ENCODE peak calls at places on chromosomes 11 and 22, in ten cellular contexts. B is stimulated activated CD4-positive, alpha-beta T cell treated with anti-CD3 and anti-CD28 coated beads, Interleukin-1b, Interleukin-23, amount 100 ng/mL, for 24 hours; Y is T-helper 9 cell; H is prostate gland; D is astrocyte of the cerebellum; N is memory B cell; X is endothelial cell of umbilical vein; S is Karpas-422; R is MG63; M is non-pigmented ciliary epithelial cell. Z is an unnamed sample.

GRCh38 chr11:9688716-9689511 is 25.0 kb downstream of the SWAP70 start:
- DNase-seq in X (peak), M (peak), H (peak), N (peak), R (peak), S (peak), Y (no peak), D (peak), B (no peak), Z (peak)

GRCh38 chr11:77779935-77780334 is 40.6 kb downstream of the RSF1 start:
- DNase-seq in B (no peak), X (peak), D (peak), N (no peak), M (peak), R (no peak), S (peak), H (no peak), Y (no peak), Z (no peak)

GRCh38 chr11:18720086-18720810 is 5.7 kb downstream of the IGSF22 start:
- DNase-seq in S (no peak), N (no peak), B (no peak), R (peak), M (no peak), Y (no peak), D (no peak), X (no peak), H (no peak), Z (no peak)

GRCh38 chr11:68936358-68936636 is 32.6 kb downstream of the IGHMBP2 start:
- DNase-seq in Y (no peak), H (no peak), D (no peak), S (no peak), B (no peak), R (no peak), X (no peak), M (no peak), N (no peak), Z (no peak)

GRCh38 chr11:110130642-110131238 is 37.5 kb downstream of the ZC3H12C start:
- DNase-seq in D (peak), M (no peak), H (no peak), S (no peak), B (no peak), N (no peak), X (peak), R (no peak), Y (no peak), Z (no peak)

GRCh38 chr22:22944268-22944985 is 56.8 kb downstream of the IGLL5 start:
- DNase-seq in S (no peak), R (no peak), Y (no peak), N (no peak), B (no peak), D (no peak), H (no peak), X (no peak), M (no peak), Z (no peak)

GRCh38 chr22:28316014-28316413 is 363.6 kb downstream of the TTC28 start:
- DNase-seq in H (no peak), B (no peak), R (no peak), D (no peak), S (no peak), Y (no peak), N (no peak), M (no peak), X (peak), Z (no peak)

GRCh38 chr11:20035701-20036601 is 124.3 kb downstream of the DBX1 start:
- DNase-seq in Y (no peak), S (no peak), N (no peak), B (no peak), X (no peak), D (peak), H (no peak), R (peak), M (peak), Z (no peak)

GRCh38 chr22:37139762-37140161 is 10.0 kb downstream of the IL2RB start:
- DNase-seq in Y (no peak), S (peak), D (no peak), R (no peak), B (no peak), X (no peak), H (no peak), M (no peak), N (no peak), Z (no peak)

GRCh38 chr11:8326337-8326736 is 62.7 kb upstream of the LMO1 start:
- DNase-seq in Y (no peak), S (no peak), N (no peak), M (no peak), X (no peak), D (no peak), B (no peak), R (no peak), H (no peak), Z (no peak)

GRCh38 chr11:110000045-110000502 is 93.1 kb upstream of the ZC3H12C start:
- DNase-seq in N (no peak), D (peak), M (peak), B (no peak), Y (no peak), S (peak), R (peak), X (peak), H (no peak), Z (peak)

GRCh38 chr11:94732617-94733292 is 35.4 kb upstream of the AMOTL1 start:
- DNase-seq in S (no peak), X (peak), M (peak), D (no peak), H (no peak), B (no peak), Y (no peak), R (peak), N (no peak), Z (peak)

GRCh38 chr11:11620251-11620965 is 1.4 kb downstream of the GALNT18 start:
- DNase-seq in S (no peak), X (no peak), M (no peak), H (peak), B (no peak), Y (no peak), R (no peak), N (no peak), D (no peak), Z (no peak)

GRCh38 chr11:117855452-117855851 is 21.0 kb downstream of the FXYD6 start:
- DNase-seq in B (no peak), R (no peak), N (no peak), S (no peak), H (no peak), D (no peak), Y (no peak), M (no peak), X (no peak), Z (no peak)

GRCh38 chr22:42716649-42717127 is 4.0 kb downstream of the A4GALT start:
- DNase-seq in Y (no peak), X (no peak), B (no peak), R (no peak), H (no peak), S (peak), N (peak), D (no peak), M (no peak), Z (no peak)

GRCh38 chr11:34570584-34570983 is 50.3 kb upstream of the EHF start:
- DNase-seq in Y (no peak), D (peak), N (no peak), S (no peak), H (peak), R (peak), B (no peak), M (no peak), X (no peak), Z (no peak)

GRCh38 chr11:57072640-57073039 is 83.9 kb downstream of the OR5AK2 start:
- DNase-seq in B (no peak), N (no peak), M (peak), H (no peak), Y (no peak), D (peak), R (peak), X (peak), S (no peak), Z (peak)

GRCh38 chr11:122813176-122813917 is 25.0 kb upstream of the CRTAM start:
- DNase-seq in X (no peak), R (no peak), D (no peak), M (no peak), Y (no peak), N (no peak), B (no peak), H (no peak), S (no peak), Z (no peak)

GRCh38 chr22:37896181-37896592 is 9.9 kb upstream of the MICALL1 start:
- DNase-seq in H (peak), S (no peak), M (no peak), Y (peak), B (no peak), R (no peak), N (no peak), D (no peak), X (peak), Z (no peak)

GRCh38 chr11:62001450-62002178 is 34.2 kb upstream of the FTH1 start:
- DNase-seq in X (no peak), M (no peak), Y (no peak), N (no peak), B (no peak), R (no peak), S (no peak), D (no peak), H (no peak), Z (no peak)

GRCh38 chr11:7555067-7555699 is 41.4 kb downstream of the PPFIBP2 start:
- DNase-seq in M (no peak), R (peak), Y (no peak), H (peak), X (no peak), N (no peak), B (no peak), D (no peak), S (no peak), Z (no peak)

GRCh38 chr11:129681344-129682114 is 134.1 kb upstream of the TMEM45B start:
- DNase-seq in N (no peak), M (no peak), R (no peak), B (no peak), Y (no peak), H (no peak), X (no peak), D (no peak), S (no peak), Z (no peak)

Z was measured in AG09319.